ENCODE peak calls at places on chromosomes 5 and 9, in nine cellular contexts. D, Y, X, J, M, T, O, G and E are unnamed samples. For H3K36me3, the result is how much of the 10 kb centered on the place peaks cover.

GRCh38 chr5:14397717-14398116 is 183.9 kb upstream of the OTULINL start:
- DNase-seq in D (peak), Y (peak), X (no peak), J (no peak), M (no peak), T (no peak), O (no peak), G (peak), E (no peak)

GRCh38 chr5:118611332-118611945 is 376.9 kb downstream of the DTWD2 start:
- DNase-seq in D (peak), Y (peak), X (peak), J (peak), M (no peak), T (no peak), O (no peak), G (no peak), E (no peak)

GRCh38 chr5:29758986-29759421 is 1434.5 kb upstream of the CDH6 start:
- DNase-seq in D (no peak), Y (no peak), X (no peak), J (peak), M (no peak), T (no peak), O (no peak), G (no peak), E (no peak)

GRCh38 chr9:133558191-133559126 is 24.0 kb downstream of the ADAMTSL2 start:
- DNase-seq in D (peak), Y (peak), X (peak), J (no peak), M (peak), T (no peak), O (no peak), G (no peak), E (no peak)

GRCh38 chr9:68999393-69000105 is 14.4 kb downstream of the PRKACG start:
- DNase-seq in D (peak), Y (peak), X (peak), J (peak), M (peak), T (peak), O (no peak), G (no peak), E (peak)

GRCh38 chr5:65854931-65855330 is 71.4 kb upstream of the ERBIN start:
- DNase-seq in D (peak), Y (peak), X (no peak), J (no peak), M (no peak), T (no peak), O (no peak), G (no peak), E (no peak)

GRCh38 chr9:137156567-137157375 is 13.1 kb downstream of the LRRC26 start:
- DNase-seq in D (peak), Y (peak), X (no peak), J (peak), M (no peak), T (peak), O (peak), G (no peak), E (peak)

GRCh38 chr9:108521063-108521462 is 334.7 kb downstream of the ACTL7B start:
- DNase-seq in D (peak), Y (peak), X (no peak), J (no peak), M (no peak), T (no peak), O (no peak), G (no peak), E (no peak)

GRCh38 chr9:114121445-114122151 is 22.5 kb upstream of the KIF12 start:
- DNase-seq in D (no peak), Y (no peak), X (no peak), J (no peak), M (no peak), T (no peak), O (no peak), G (no peak), E (no peak)

GRCh38 chr9:98538626-98539031 is 170.1 kb downstream of the GABBR2 start:
- DNase-seq in D (peak), Y (peak), X (no peak), J (no peak), M (no peak), T (no peak), O (no peak), G (no peak), E (no peak)

GRCh38 chr5:124665035-124665434 is 81.4 kb downstream of the ZNF608 start:
- DNase-seq in D (no peak), Y (no peak), X (no peak), J (no peak), M (no peak), T (no peak), O (no peak), G (no peak), E (no peak)

GRCh38 chr9:135163023-135163780 is 75.7 kb downstream of the OLFM1 start:
- DNase-seq in D (no peak), Y (no peak), X (no peak), J (no peak), M (no peak), T (no peak), O (no peak), G (no peak), E (no peak)

GRCh38 chr9:80417211-80417773 is 845.5 kb downstream of the TLE4 start:
- DNase-seq in D (no peak), Y (no peak), X (no peak), J (no peak), M (no peak), T (no peak), O (no peak), G (no peak), E (no peak)

GRCh38 chr5:111731638-111732037 is 25.4 kb downstream of the NREP start:
- DNase-seq in D (no peak), Y (no peak), X (no peak), J (no peak), M (no peak), T (no peak), O (no peak), G (no peak), E (no peak)
- H3K36me3 ChIP-seq in D (half or more), Y (under half), X (under half), J (under half), M (half or more), T (under half), O (half or more), G (under half), E (under half)

GRCh38 chr5:93583799-93584530 is 943 bp downstream of the NR2F1 start:
- DNase-seq in D (peak), Y (peak), X (no peak), J (peak), M (no peak), T (no peak), O (no peak), G (peak), E (peak)
- H3K27ac ChIP-seq in D (peak), Y (peak), X (peak), J (no peak), M (no peak), T (peak), O (no peak), G (no peak), E (peak)

DNA sequence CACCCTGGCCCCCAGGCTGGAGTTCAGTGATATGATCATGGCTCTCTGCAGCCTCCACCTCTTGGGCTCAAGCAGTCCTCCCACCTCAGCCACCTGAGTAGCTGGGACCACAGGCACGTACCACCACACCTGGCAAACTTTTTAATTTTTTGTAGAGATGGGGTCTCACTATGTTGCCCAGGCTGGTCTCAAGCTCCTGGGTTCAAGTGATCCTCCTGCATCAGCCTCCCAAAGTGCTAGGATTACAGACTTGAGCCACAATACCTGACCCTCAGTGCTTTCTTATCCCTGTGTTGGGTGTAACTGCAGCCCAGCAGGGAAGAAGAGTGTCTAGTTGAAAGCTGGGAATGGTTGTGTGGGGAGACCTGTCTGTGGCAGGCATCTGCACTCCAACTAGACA is 10.9 kb downstream of the PTPA start:
- DNase-seq in D (no peak), Y (no peak), X (no peak), J (no peak), M (no peak), T (no peak), O (no peak), G (no peak), E (no peak)
- H3K36me3 ChIP-seq in D (under half), Y (under half), X (under half), J (under half), M (half or more), T (under half), O (half or more), G (under half), E (under half)

DNA sequence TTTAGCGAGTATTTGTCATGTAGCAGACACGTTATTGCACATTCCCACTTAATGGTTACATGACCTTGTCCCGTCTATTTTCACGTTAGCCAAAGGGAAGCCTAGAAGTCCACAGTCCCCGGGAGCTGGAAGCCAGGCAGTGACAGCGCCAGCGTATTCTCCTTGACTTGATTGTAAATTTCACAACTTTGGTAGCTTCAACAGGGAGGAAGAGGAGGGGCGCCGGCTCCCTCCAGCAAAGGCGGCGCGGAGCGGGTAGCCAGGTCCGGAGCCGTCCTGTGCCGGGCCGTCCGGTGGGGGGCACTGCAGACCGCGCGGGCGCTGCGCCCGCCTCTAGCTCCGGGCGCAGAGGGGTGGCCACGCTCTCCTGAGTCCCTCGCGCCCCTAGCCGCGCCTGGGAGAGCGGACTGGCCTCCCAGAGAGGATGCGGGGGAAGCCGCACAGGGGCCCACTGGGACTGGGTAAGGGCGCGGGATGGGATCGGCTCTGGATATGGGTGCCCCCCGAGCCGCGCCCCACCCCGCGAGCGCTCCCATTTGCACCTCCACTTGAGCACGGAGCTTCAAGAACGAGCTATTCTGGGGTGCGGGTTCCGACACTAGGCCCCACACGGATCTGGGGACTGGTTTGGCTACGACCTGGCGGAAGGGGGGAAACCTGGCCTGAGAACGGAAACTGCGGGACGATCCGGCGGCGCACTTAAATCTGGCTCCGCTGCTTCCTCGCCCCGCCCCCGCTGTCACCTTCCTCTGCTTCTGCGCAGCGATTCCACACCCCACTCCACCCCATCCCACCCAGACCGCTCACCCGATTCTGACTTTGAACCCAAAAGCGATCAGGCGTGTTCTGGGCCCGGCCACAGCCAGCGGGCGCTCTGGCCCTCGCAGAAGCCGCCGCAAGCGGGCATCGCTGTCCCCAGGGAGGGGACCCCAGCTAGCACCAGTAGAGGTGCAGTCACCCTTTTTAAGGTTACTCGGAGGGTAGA is 23.8 kb downstream of the KLF4 start:
- DNase-seq in D (peak), Y (peak), X (no peak), J (peak), M (peak), T (peak), O (peak), G (peak), E (peak)
- H3K27ac ChIP-seq in D (no peak), Y (no peak), X (no peak), J (no peak), M (peak), T (peak), O (no peak), G (no peak), E (no peak)